ENCODE peak calls at places on chromosomes 16 and 17, in six cellular contexts. I is RWPE1, W is epithelial cell of proximal tubule, Y is AG04450, J is GM13977, D is GM20000. H is an unnamed sample.

GRCh38 chr17:67386965-67387551 is 10.0 kb downstream of the PITPNC1 start:
- DNase-seq in W (no peak), Y (no peak), I (no peak), D (peak; percentile 54), J (peak; percentile 43), H (peak; percentile 78)

GRCh38 chr16:47037746-47038458 is 64.4 kb upstream of the DNAJA2 start:
- DNase-seq in W (no peak), I (peak; percentile 90), J (peak; percentile 94), Y (peak; percentile 44), D (peak; percentile 95), H (peak; percentile 97)

GRCh38 chr16:58684001-58684353 is 593 bp downstream of the SLC38A7 start:
- DNase-seq in I (no peak), W (no peak), J (no peak), D (no peak), Y (no peak), H (no peak)

GRCh38 chr16:55853114-55853513 is 20.2 kb upstream of the CES1 start:
- DNase-seq in Y (no peak), I (no peak), J (no peak), W (no peak), D (no peak), H (no peak)

GRCh38 chr16:70715860-70716357 is 30.1 kb upstream of the MTSS2 start:
- DNase-seq in W (peak; percentile 56), I (no peak), Y (no peak), J (no peak), D (no peak), H (no peak)

GRCh38 chr16:48503779-48504178 is 106.2 kb downstream of the N4BP1 start:
- DNase-seq in D (no peak), Y (peak; percentile 82), I (no peak), J (no peak), W (no peak), H (no peak)

GRCh38 chr16:34054137-34054536 is 594.7 kb downstream of the TP53TG3F start:
- DNase-seq in D (no peak), Y (no peak), I (no peak), J (no peak), W (no peak), H (no peak)

GRCh38 chr17:80491478-80492342 is 15.3 kb upstream of the NPTX1 start:
- DNase-seq in W (no peak), Y (no peak), J (no peak), D (no peak), I (no peak), H (no peak)

GRCh38 chr16:21162661-21163151 is 4.2 kb downstream of the LDAF1 start:
- DNase-seq in I (no peak), Y (no peak), J (no peak), W (no peak), D (no peak), H (no peak)

GRCh38 chr17:1413281-1413791 is 13.3 kb upstream of the YWHAE start:
- DNase-seq in D (no peak), Y (no peak), J (no peak), I (peak; percentile 57), W (peak; percentile 79), H (peak; percentile 57)

GRCh38 chr16:2159052-2159838 is 3.7 kb downstream of the TRAF7 start:
- DNase-seq in J (no peak), W (no peak), I (no peak), Y (no peak), D (no peak), H (no peak)

GRCh38 chr17:59310263-59310920 is 21.1 kb upstream of the YPEL2 start:
- DNase-seq in Y (no peak), D (no peak), J (no peak), W (no peak), I (no peak), H (no peak)

GRCh38 chr16:81638286-81638945 is 140.7 kb upstream of the PLCG2 start:
- DNase-seq in Y (no peak), W (no peak), D (no peak), J (no peak), I (no peak), H (no peak)

GRCh38 chr17:82959990-82960418 is 119.4 kb upstream of the METRNL start:
- DNase-seq in W (no peak), I (no peak), D (no peak), Y (no peak), J (no peak), H (no peak)

GRCh38 chr17:49071106-49071505 is 61.5 kb upstream of the B4GALNT2 start:
- DNase-seq in Y (no peak), I (no peak), W (no peak), J (no peak), D (no peak), H (no peak)

GRCh38 chr17:10729334-10730193 is at the start of gene TMEM220:
- DNase-seq in Y (peak; percentile 34), W (peak; percentile 19), D (peak; percentile 75), I (no peak), J (peak; percentile 65), H (no peak)

GRCh38 chr17:49967621-49968379 is 1.2 kb upstream of the DLX4 start:
- DNase-seq in D (no peak), W (no peak), J (no peak), I (no peak), Y (no peak), H (no peak)

GRCh38 chr17:80605326-80606066 is 60.9 kb downstream of the RPTOR start:
- DNase-seq in I (peak; percentile 96), J (peak; percentile 85), D (peak; percentile 87), W (no peak), Y (no peak), H (peak; percentile 50)

GRCh38 chr16:20409398-20410152 is at the start of gene ACSM5:
- DNase-seq in I (no peak), D (peak; percentile 23), Y (no peak), W (no peak), J (no peak), H (no peak)

GRCh38 chr16:69276143-69277115 is 34.7 kb upstream of the VPS4A start:
- DNase-seq in I (no peak), Y (peak; percentile 95), J (no peak), W (no peak), D (no peak), H (no peak)

GRCh38 chr17:31653710-31654109 is 205.3 kb downstream of the COPRS start:
- DNase-seq in I (no peak), D (no peak), Y (no peak), W (no peak), J (no peak), H (no peak)

GRCh38 chr16:57865746-57866528 is 63.6 kb upstream of the KIFC3 start:
- DNase-seq in J (no peak), Y (no peak), W (no peak), I (peak; percentile 62), D (no peak), H (no peak)

GRCh38 chr17:46818319-46818928 is at the start of gene WNT3:
- DNase-seq in J (peak; percentile 85), W (no peak), Y (no peak), D (peak; percentile 79), I (peak; percentile 51), H (no peak)

GRCh38 chr17:6462692-6463091 is 18.4 kb downstream of the PIMREG start:
- DNase-seq in Y (no peak), D (no peak), J (no peak), W (no peak), I (no peak), H (no peak)

GRCh38 chr17:76569607-76570279 is 15.9 kb downstream of the ST6GALNAC2 start:
- DNase-seq in Y (no peak), J (no peak), D (no peak), W (no peak), I (no peak), H (peak; percentile 89)

GRCh38 chr17:68053237-68054030 is 17.9 kb downstream of the KPNA2 start:
- DNase-seq in D (no peak), I (no peak), Y (peak; percentile 64), W (no peak), J (no peak), H (no peak)

GRCh38 chr16:87897563-87898505 is 28.5 kb upstream of the SLC7A5 start:
- DNase-seq in D (no peak), J (no peak), Y (no peak), I (no peak), W (no peak), H (no peak)

GRCh38 chr17:41559548-41559947 is 12.3 kb downstream of the KRT9 start:
- DNase-seq in Y (no peak), I (no peak), D (no peak), W (no peak), J (no peak), H (no peak)

GRCh38 chr16:10509534-10510025 is 70.8 kb downstream of the EMP2 start:
- DNase-seq in Y (peak; percentile 65), D (peak; percentile 82), I (peak; percentile 80), W (no peak), J (peak; percentile 81), H (peak; percentile 87)

GRCh38 chr16:4416200-4417032 is at the start of gene CORO7:
- DNase-seq in I (peak; percentile 93), D (peak; percentile 97), W (no peak), J (peak; percentile 96), Y (no peak), H (peak; percentile 99)
- TF ChIP-seq CTCF in I (no peak), D (no peak), W (no peak), J (no peak), Y (no peak), H (no peak)

GRCh38 chr16:910181-910580 is 60.6 kb downstream of the LMF1 start:
- DNase-seq in J (no peak), D (no peak), Y (no peak), I (no peak), W (no peak), H (no peak)
- TF ChIP-seq CTCF in J (no peak), D (no peak), Y (no peak), I (no peak), W (no peak), H (no peak)

GRCh38 chr17:44970136-44970737 is 2.1 kb upstream of the C1QL1 start:
- DNase-seq in Y (no peak), J (peak; percentile 70), W (no peak), I (no peak), D (no peak), H (no peak)

GRCh38 chr17:44967907-44968224 is 237 bp downstream of the C1QL1 start:
- DNase-seq in D (peak; percentile 59), W (no peak), J (no peak), I (no peak), Y (no peak), H (no peak)

GRCh38 chr17:44967026-44967906 is 837 bp downstream of the C1QL1 start:
- DNase-seq in Y (no peak), J (no peak), I (no peak), D (no peak), W (no peak), H (no peak)

GRCh38 chr17:44969144-44969780 is 1.2 kb upstream of the C1QL1 start:
- DNase-seq in Y (no peak), J (no peak), I (no peak), D (no peak), W (no peak), H (no peak)

GRCh38 chr17:44968225-44969143 is at the start of gene C1QL1:
- DNase-seq in W (no peak), Y (peak; percentile 39), I (peak; percentile 97), D (peak; percentile 100), J (peak; percentile 100), H (peak; percentile 98)
- TF ChIP-seq CTCF in W (peak; percentile 15), Y (peak; percentile 29), I (no peak), D (no peak), J (no peak), H (peak; percentile 21)

DNA sequence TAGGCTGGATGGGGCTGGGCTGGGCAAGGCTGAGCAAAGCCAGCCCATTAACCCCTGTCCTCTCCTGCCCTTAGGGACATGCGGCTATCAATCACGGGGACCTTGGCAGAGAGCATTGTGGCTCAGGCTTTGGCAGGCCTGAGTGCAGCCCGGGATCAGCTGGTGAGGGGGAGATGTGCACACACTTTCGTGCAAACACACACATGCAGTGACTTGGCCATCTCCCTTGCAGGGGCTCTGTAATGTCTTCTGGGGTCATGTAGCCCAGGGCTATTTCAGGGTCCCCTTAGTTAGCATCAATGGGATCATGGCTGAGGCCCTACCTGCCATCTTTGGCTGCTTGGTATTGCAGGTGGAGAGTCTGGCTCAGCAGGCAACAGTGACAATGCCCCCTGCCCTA is 6.9 kb downstream of the CARMIL2 start:
- DNase-seq in Y (no peak), I (no peak), J (no peak), W (no peak), D (peak; percentile 34), H (no peak)
- TF ChIP-seq CTCF in Y (no peak), I (no peak), J (no peak), W (no peak), D (no peak), H (no peak)

H was measured in Calu3.